ENCODE peak calls at places on chromosomes 6 and 20, in ten cellular contexts. I is Calu3, Q is HEK293T, E is fibroblast of mammary gland, B is ecto neural progenitor cell, N is spleen, Y is GM19239, X is Peyer's patch, M is NCI-H2029, O is AG04450. S is an unnamed sample.

GRCh38 chr6:118705799-118706481 is 54.5 kb upstream of the CEP85L start:
- DNase-seq in I (peak), Q (no peak), E (peak), B (no peak), N (no peak), Y (no peak), X (peak), M (no peak), O (no peak), S (no peak)

GRCh38 chr20:35773154-35773751 is 1.4 kb downstream of the PHF20 start:
- DNase-seq in I (no peak), Q (no peak), E (peak), B (no peak), N (peak), Y (peak), X (peak), M (no peak), O (no peak), S (peak)

GRCh38 chr6:92790381-92790780 is 629.0 kb downstream of the EPHA7 start:
- DNase-seq in I (no peak), Q (no peak), E (no peak), B (no peak), N (no peak), Y (no peak), X (no peak), M (no peak), O (no peak), S (no peak)

GRCh38 chr6:137829641-137830083 is 37.4 kb upstream of the TNFAIP3 start:
- DNase-seq in I (no peak), Q (no peak), E (peak), B (no peak), N (no peak), Y (no peak), X (no peak), M (no peak), O (no peak), S (no peak)

GRCh38 chr6:143838395-143838794 is 4.7 kb upstream of the LTV1 start:
- DNase-seq in I (no peak), Q (no peak), E (no peak), B (no peak), N (no peak), Y (no peak), X (peak), M (no peak), O (no peak), S (no peak)

GRCh38 chr6:139776051-139776450 is 401.6 kb upstream of the CITED2 start:
- DNase-seq in I (no peak), Q (no peak), E (no peak), B (peak), N (no peak), Y (no peak), X (no peak), M (no peak), O (no peak), S (no peak)

GRCh38 chr6:151808331-151809241 is 1.1 kb downstream of the ESR1 start:
- DNase-seq in I (peak), Q (peak), E (no peak), B (peak), N (no peak), Y (no peak), X (no peak), M (no peak), O (no peak), S (no peak)

GRCh38 chr6:75460636-75461035 is 33.0 kb downstream of the FILIP1 start:
- DNase-seq in I (no peak), Q (no peak), E (peak), B (no peak), N (no peak), Y (no peak), X (no peak), M (no peak), O (no peak), S (no peak)

GRCh38 chr6:34457747-34458462 is 8.0 kb upstream of the PACSIN1 start:
- DNase-seq in I (no peak), Q (no peak), E (no peak), B (peak), N (peak), Y (no peak), X (no peak), M (no peak), O (no peak), S (no peak)

GRCh38 chr6:163418273-163419029 is 3.9 kb downstream of the QKI start:
- DNase-seq in I (no peak), Q (no peak), E (peak), B (no peak), N (no peak), Y (no peak), X (no peak), M (no peak), O (no peak), S (no peak)

GRCh38 chr6:57435475-57436163 is 118.2 kb downstream of the PRIM2 start:
- DNase-seq in I (no peak), Q (no peak), E (no peak), B (no peak), N (no peak), Y (no peak), X (peak), M (no peak), O (no peak), S (no peak)

GRCh38 chr6:108635505-108636226 is 74.9 kb downstream of the FOXO3 start:
- DNase-seq in I (no peak), Q (no peak), E (no peak), B (no peak), N (peak), Y (no peak), X (peak), M (no peak), O (no peak), S (no peak)

GRCh38 chr20:62529916-62530642 is 54.3 kb upstream of the GATA5 start:
- DNase-seq in I (no peak), Q (no peak), E (no peak), B (no peak), N (no peak), Y (no peak), X (no peak), M (no peak), O (no peak), S (no peak)

GRCh38 chr6:158642805-158643489 is 1.6 kb downstream of the DYNLT1 start:
- DNase-seq in I (no peak), Q (no peak), E (peak), B (no peak), N (no peak), Y (no peak), X (peak), M (no peak), O (no peak), S (no peak)

GRCh38 chr20:25623225-25623735 is 534 bp downstream of the NANP start:
- DNase-seq in I (peak), Q (peak), E (peak), B (peak), N (peak), Y (peak), X (peak), M (no peak), O (no peak), S (no peak)

GRCh38 chr6:45375449-45375848 is 2.3 kb downstream of the SUPT3H start:
- DNase-seq in I (no peak), Q (no peak), E (peak), B (no peak), N (no peak), Y (no peak), X (no peak), M (no peak), O (no peak), S (no peak)

S was measured in T-helper 22 cell.